ENCODE peak calls at places on chromosomes 7 and 10, in seven cellular contexts. I is RWPE1; K is heart left ventricle; S is CD8-positive, alpha-beta memory T cell; B is colonic mucosa; N is upper lobe of right lung; F is pancreas. C is an unnamed sample.
A peak's percentile ranks its signal among the peaks of the same experiment; 100 is the strongest.

GRCh38 chr7:115603416-115603815 is 427.1 kb downstream of the TFEC start:
- DNase-seq in F (no peak), K (no peak), S (no peak), I (no peak), N (no peak), B (no peak), C (no peak)

GRCh38 chr10:132987671-132988571 is 45.6 kb upstream of the CFAP46 start:
- DNase-seq in S (no peak), I (no peak), N (peak; percentile 43), K (no peak), B (no peak), F (peak; percentile 47), C (no peak)

GRCh38 chr10:121927361-121927840 is 430 bp downstream of the ATE1 start:
- DNase-seq in N (peak; percentile 78), B (peak; percentile 74), K (peak; percentile 59), S (peak; percentile 3), I (peak; percentile 84), F (peak; percentile 78), C (peak; percentile 6)

GRCh38 chr10:105751688-105752087 is 1110.6 kb downstream of the SORCS3 start:
- DNase-seq in N (no peak), K (no peak), F (no peak), I (no peak), S (no peak), B (no peak), C (no peak)

GRCh38 chr10:61633665-61634064 is 29.1 kb upstream of the CABCOCO1 start:
- DNase-seq in N (no peak), I (no peak), K (no peak), B (no peak), F (no peak), S (no peak), C (no peak)

GRCh38 chr10:86961481-86962091 is 3.2 kb downstream of the SNCG start:
- DNase-seq in F (peak; percentile 49), N (no peak), B (peak; percentile 15), K (peak; percentile 26), I (no peak), S (no peak), C (no peak)

GRCh38 chr7:139845443-139845805 is 16.4 kb downstream of the TBXAS1 start:
- DNase-seq in S (no peak), K (no peak), N (no peak), I (no peak), F (no peak), B (no peak), C (no peak)

GRCh38 chr7:110142939-110143526 is 947.9 kb upstream of the LRRN3 start:
- DNase-seq in S (no peak), I (no peak), B (no peak), K (no peak), N (no peak), F (no peak), C (no peak)

GRCh38 chr10:105742184-105742583 is 1101.1 kb downstream of the SORCS3 start:
- DNase-seq in K (peak; percentile 54), S (no peak), N (no peak), B (peak; percentile 23), F (no peak), I (no peak), C (no peak)

GRCh38 chr7:114085313-114085591 is 166.4 kb upstream of the PPP1R3A start:
- DNase-seq in K (no peak), I (no peak), B (no peak), N (no peak), S (no peak), F (peak; percentile 78), C (no peak)

GRCh38 chr7:47540053-47540386 is 41.9 kb downstream of the TNS3 start:
- DNase-seq in F (no peak), K (no peak), B (no peak), I (no peak), N (no peak), S (no peak), C (no peak)

GRCh38 chr7:47540387-47541093 is 41.4 kb downstream of the TNS3 start:
- DNase-seq in N (no peak), B (no peak), I (no peak), F (no peak), K (no peak), S (no peak), C (no peak)

GRCh38 chr7:47539398-47540052 is 42.4 kb downstream of the TNS3 start:
- DNase-seq in K (no peak), S (no peak), I (no peak), N (peak; percentile 38), F (no peak), B (no peak), C (no peak)

GRCh38 chr7:47537716-47538640 is 43.9 kb downstream of the TNS3 start:
- DNase-seq in K (no peak), B (no peak), S (no peak), N (peak; percentile 38), F (no peak), I (no peak), C (no peak)

GRCh38 chr7:47538846-47539311 is 43.0 kb downstream of the TNS3 start:
- DNase-seq in S (no peak), N (peak; percentile 22), B (no peak), F (no peak), K (no peak), I (no peak), C (no peak)
- H3K27ac ChIP-seq in S (no peak overlapping the region), N (no peak overlapping the region), B (no peak overlapping the region), F (no peak overlapping the region), K (no peak overlapping the region), I (peak overlapping the region; percentile 49), C (no peak overlapping the region)

GRCh38 chr7:73741600-73741999 is 3.0 kb upstream of the ABHD11 start:
- DNase-seq in K (no peak), S (no peak), N (no peak), B (no peak), F (no peak), I (no peak), C (no peak)
- H3K27ac ChIP-seq in K (no peak overlapping the region), S (no peak overlapping the region), N (peak overlapping the region; percentile 87), B (peak overlapping the region; percentile 84), F (peak overlapping the region; percentile 96), I (peak overlapping the region; percentile 93), C (no peak overlapping the region)

GRCh38 chr7:44540592-44541027 is 520 bp downstream of the NPC1L1 start:
- DNase-seq in B (no peak), F (no peak), I (no peak), S (no peak), K (no peak), N (peak; percentile 30), C (no peak)

GRCh38 chr7:44538093-44538797 is 2.9 kb downstream of the NPC1L1 start:
- DNase-seq in B (no peak), F (no peak), K (no peak), S (no peak), I (no peak), N (no peak), C (no peak)

GRCh38 chr7:44538798-44539668 is 2.1 kb downstream of the NPC1L1 start:
- DNase-seq in F (no peak), K (no peak), I (no peak), S (no peak), B (no peak), N (no peak), C (no peak)

GRCh38 chr7:44541028-44541869 is at the start of gene NPC1L1:
- DNase-seq in N (peak; percentile 57), K (no peak), F (no peak), B (no peak), S (no peak), I (no peak), C (no peak)

DNA sequence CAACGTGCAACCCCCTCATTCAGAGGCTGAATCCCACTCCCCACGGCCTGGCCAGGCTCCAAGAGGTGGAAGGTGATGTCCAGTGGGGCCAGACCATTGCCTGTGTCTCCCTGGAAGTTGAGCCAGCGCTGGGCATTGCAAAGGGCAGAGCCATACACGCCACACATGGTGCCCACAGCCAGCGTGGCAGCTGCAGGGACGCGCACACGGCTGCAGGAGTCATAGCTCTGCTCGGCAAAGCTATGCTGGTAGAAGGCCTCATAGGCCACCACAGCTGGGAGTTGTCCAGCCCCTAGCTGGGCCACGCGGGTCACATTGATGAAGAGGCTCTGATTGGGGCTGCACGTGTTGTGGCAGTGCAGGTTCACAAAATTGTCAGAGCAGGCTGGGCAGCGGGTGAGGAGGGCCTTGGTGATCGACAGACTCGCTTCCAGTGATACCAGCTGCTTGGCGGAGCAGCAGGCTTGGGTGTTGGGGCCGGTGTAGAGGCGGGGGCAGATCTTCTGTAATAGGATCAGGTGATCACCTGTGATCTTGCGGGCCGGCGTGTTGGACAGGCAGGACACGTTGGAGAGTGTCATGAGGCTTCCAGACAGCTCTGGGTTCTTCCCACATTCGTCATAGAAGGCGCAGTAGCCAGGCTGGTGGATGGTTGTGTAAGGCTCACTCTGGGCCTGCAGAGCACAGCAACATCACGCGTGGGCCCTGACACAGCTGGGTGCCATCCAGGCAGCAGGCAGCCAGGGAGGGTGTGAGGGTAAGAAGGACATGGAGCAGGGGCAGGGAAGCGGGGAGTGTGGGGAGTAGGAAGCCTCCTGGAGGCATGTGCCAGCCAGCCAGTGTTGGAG is 1.2 kb downstream of the NPC1L1 start:
- DNase-seq in I (no peak), K (no peak), N (no peak), F (no peak), S (no peak), B (no peak), C (no peak)
- H3K27ac ChIP-seq in I (no peak overlapping the region), K (no peak overlapping the region), N (no peak overlapping the region), F (no peak overlapping the region), S (no peak overlapping the region), B (no peak overlapping the region), C (no peak overlapping the region)

GRCh38 chr10:29856295-29856694 is 203.1 kb downstream of the JCAD start:
- DNase-seq in F (no peak), K (no peak), I (no peak), S (no peak), B (no peak), N (no peak), C (no peak)
- H3K27ac ChIP-seq in F (no peak overlapping the region), K (no peak overlapping the region), I (no peak overlapping the region), S (no peak overlapping the region), B (no peak overlapping the region), N (no peak overlapping the region), C (no peak overlapping the region)

GRCh38 chr10:129921801-129922597 is 42.1 kb downstream of the EBF3 start:
- DNase-seq in N (no peak), I (no peak), B (no peak), F (peak; percentile 43), S (no peak), K (no peak), C (no peak)

GRCh38 chr10:129922598-129923123 is 41.4 kb downstream of the EBF3 start:
- DNase-seq in I (no peak), N (no peak), K (no peak), B (no peak), S (no peak), F (peak; percentile 16), C (no peak)

GRCh38 chr10:129926066-129927055 is 37.7 kb downstream of the EBF3 start:
- DNase-seq in I (no peak), K (peak; percentile 17), S (no peak), F (no peak), N (no peak), B (no peak), C (no peak)

GRCh38 chr10:129927351-129928120 is 36.5 kb downstream of the EBF3 start:
- DNase-seq in I (no peak), F (no peak), K (peak; percentile 14), S (no peak), B (no peak), N (no peak), C (no peak)

GRCh38 chr10:129924375-129925085 is 39.5 kb downstream of the EBF3 start:
- DNase-seq in I (no peak), F (peak; percentile 33), N (no peak), S (no peak), K (peak; percentile 29), B (no peak), C (no peak)
- H3K27ac ChIP-seq in I (no peak overlapping the region), F (no peak overlapping the region), N (no peak overlapping the region), S (no peak overlapping the region), K (no peak overlapping the region), B (no peak overlapping the region), C (no peak overlapping the region)

C was measured in CD4-positive, alpha-beta T cell.